ENCODE peak calls at places on chromosomes 6 and 20, in four cellular contexts. One of them, this sample, is unnamed.

GRCh38 chr20:38628580-38629470 is 27.2 kb downstream of the ARHGAP40 start:
- DNase-seq in GM12891: no peak
- DNase-seq in K562: no peak
- DNase-seq in HL-60: no peak
- DNase-seq in this sample: no peak

GRCh38 chr6:30544666-30545272 is 11.5 kb downstream of the GNL1 start:
- DNase-seq in GM12891: peak; percentile 32
- DNase-seq in K562: peak; percentile 63
- DNase-seq in HL-60: peak; percentile 33
- DNase-seq in this sample: no peak

GRCh38 chr6:127851197-127851596 is 49.7 kb downstream of the THEMIS start:
- DNase-seq in GM12891: no peak
- DNase-seq in K562: no peak
- DNase-seq in HL-60: no peak
- DNase-seq in this sample: no peak

GRCh38 chr20:18224968-18225568 is 63.3 kb upstream of the ZNF133 start:
- DNase-seq in GM12891: no peak
- DNase-seq in K562: no peak
- DNase-seq in HL-60: no peak
- DNase-seq in this sample: no peak

GRCh38 chr6:52020961-52021570 is 66.3 kb downstream of the PKHD1 start:
- DNase-seq in GM12891: no peak
- DNase-seq in K562: peak; percentile 12
- DNase-seq in HL-60: no peak
- DNase-seq in this sample: no peak

GRCh38 chr6:158666637-158667359 is 16.9 kb downstream of the SYTL3 start:
- DNase-seq in GM12891: no peak
- DNase-seq in K562: no peak
- DNase-seq in HL-60: peak; percentile 88
- DNase-seq in this sample: no peak

GRCh38 chr6:155274533-155274932 is 10.7 kb downstream of the CLDN20 start:
- DNase-seq in GM12891: no peak
- DNase-seq in K562: no peak
- DNase-seq in HL-60: no peak
- DNase-seq in this sample: no peak

GRCh38 chr6:134468633-134469032 is 150.7 kb upstream of the SGK1 start:
- DNase-seq in GM12891: no peak
- DNase-seq in K562: no peak
- DNase-seq in HL-60: no peak
- DNase-seq in this sample: no peak

GRCh38 chr6:37005061-37005810 is at the start of gene FGD2:
- DNase-seq in GM12891: peak; percentile 86
- DNase-seq in K562: peak; percentile 63
- DNase-seq in HL-60: peak; percentile 66
- DNase-seq in this sample: no peak

GRCh38 chr6:6328451-6328850 is 8.0 kb upstream of the F13A1 start:
- DNase-seq in GM12891: no peak
- DNase-seq in K562: no peak
- DNase-seq in HL-60: peak; percentile 39
- DNase-seq in this sample: no peak

GRCh38 chr20:52974155-52974554 is 2.0 kb downstream of the TSHZ2 start:
- DNase-seq in GM12891: no peak
- DNase-seq in K562: no peak
- DNase-seq in HL-60: no peak
- DNase-seq in this sample: peak; percentile 28

GRCh38 chr6:52330470-52330869 is 31.5 kb upstream of the PAQR8 start:
- DNase-seq in GM12891: no peak
- DNase-seq in K562: no peak
- DNase-seq in HL-60: peak; percentile 65
- DNase-seq in this sample: no peak

GRCh38 chr6:159097256-159097655 is 52.5 kb upstream of the TAGAP start:
- DNase-seq in GM12891: no peak
- DNase-seq in K562: no peak
- DNase-seq in HL-60: no peak
- DNase-seq in this sample: no peak

GRCh38 chr6:30196376-30196775 is 16.8 kb downstream of the TRIM26 start:
- DNase-seq in GM12891: no peak
- DNase-seq in K562: no peak
- DNase-seq in HL-60: no peak
- DNase-seq in this sample: no peak

GRCh38 chr6:121435444-121436069 is at the start of gene GJA1:
- DNase-seq in GM12891: no peak
- DNase-seq in K562: no peak
- DNase-seq in HL-60: no peak
- DNase-seq in this sample: no peak

GRCh38 chr6:344816-345340 is 46.7 kb upstream of the IRF4 start:
- DNase-seq in GM12891: no peak
- DNase-seq in K562: no peak
- DNase-seq in HL-60: no peak
- DNase-seq in this sample: no peak

GRCh38 chr20:14333734-14334133 is 3.7 kb downstream of the FLRT3 start:
- DNase-seq in GM12891: no peak
- DNase-seq in K562: no peak
- DNase-seq in HL-60: no peak
- DNase-seq in this sample: no peak

GRCh38 chr20:20752712-20753111 is 40.3 kb upstream of the RALGAPA2 start:
- DNase-seq in GM12891: no peak
- DNase-seq in K562: no peak
- DNase-seq in HL-60: peak; percentile 40
- DNase-seq in this sample: no peak

GRCh38 chr20:58603656-58604184 is 47.4 kb upstream of the STX16 start:
- DNase-seq in GM12891: no peak
- DNase-seq in K562: no peak
- DNase-seq in HL-60: no peak
- DNase-seq in this sample: no peak

GRCh38 chr6:76697585-76697984 is 625.1 kb upstream of the IMPG1 start:
- DNase-seq in GM12891: no peak
- DNase-seq in K562: no peak
- DNase-seq in HL-60: no peak
- DNase-seq in this sample: no peak
- TF ChIP-seq SPI1 in GM12891: no peak
- TF ChIP-seq SPI1 in K562: no peak
- TF ChIP-seq SPI1 in HL-60: no peak
- TF ChIP-seq SPI1 in this sample: no peak

GRCh38 chr20:45339084-45339483 is 9.1 kb downstream of the SDC4 start:
- DNase-seq in GM12891: no peak
- DNase-seq in K562: peak; percentile 51
- DNase-seq in HL-60: no peak
- DNase-seq in this sample: no peak

GRCh38 chr20:45336530-45337366 is 11.5 kb downstream of the SDC4 start:
- DNase-seq in GM12891: no peak
- DNase-seq in K562: no peak
- DNase-seq in HL-60: no peak
- DNase-seq in this sample: no peak

GRCh38 chr20:45339799-45340198 is 8.4 kb downstream of the SDC4 start:
- DNase-seq in GM12891: no peak
- DNase-seq in K562: no peak
- DNase-seq in HL-60: no peak
- DNase-seq in this sample: no peak

GRCh38 chr20:45337367-45338120 is 10.7 kb downstream of the SDC4 start:
- DNase-seq in GM12891: no peak
- DNase-seq in K562: peak; percentile 82
- DNase-seq in HL-60: no peak
- DNase-seq in this sample: no peak

DNA sequence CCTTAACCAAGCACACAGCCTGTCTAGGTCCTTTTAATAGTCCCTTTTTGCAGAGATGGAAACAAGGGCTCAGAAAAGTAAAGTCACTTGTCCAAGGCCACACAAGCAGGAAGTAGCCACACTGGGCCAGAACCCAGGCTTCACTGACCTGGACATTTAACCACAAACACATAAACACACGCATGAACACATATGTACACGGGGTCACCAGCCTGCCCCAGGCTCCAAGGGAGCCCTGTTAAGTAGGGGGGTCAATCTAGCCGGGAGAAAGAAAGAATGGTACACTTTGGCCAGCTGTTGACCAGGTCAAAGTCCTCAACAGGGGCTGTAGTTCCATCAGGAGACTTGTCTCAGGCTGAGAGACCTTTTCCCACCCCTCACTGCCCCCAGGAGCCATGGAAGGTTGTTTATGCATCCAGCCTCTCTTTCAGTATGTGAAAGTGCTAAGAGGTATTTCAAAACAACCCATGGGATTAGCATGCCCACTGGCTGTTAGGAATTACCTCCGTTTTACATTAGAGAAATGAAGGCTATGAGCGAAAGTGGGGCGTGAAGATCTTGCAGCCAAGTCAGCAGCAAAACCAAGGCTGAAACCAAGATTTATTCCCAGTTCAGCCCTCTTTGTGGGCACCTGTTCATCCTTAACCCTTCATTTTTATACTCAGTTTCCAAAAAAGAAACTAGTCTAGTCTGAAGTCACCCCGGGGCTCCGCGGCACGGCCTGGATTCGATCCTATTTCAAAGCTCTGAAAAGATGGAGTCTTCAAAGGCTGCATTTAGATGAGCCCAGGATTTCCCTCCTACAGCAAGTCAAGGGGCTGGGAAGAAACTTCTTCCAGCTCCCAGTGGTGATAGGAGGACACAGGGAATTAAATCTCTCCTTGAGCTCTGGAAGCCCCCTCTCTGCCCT is 9.8 kb downstream of the SDC4 start:
- DNase-seq in GM12891: no peak
- DNase-seq in K562: no peak
- DNase-seq in HL-60: no peak
- DNase-seq in this sample: no peak
- TF ChIP-seq SPI1 in GM12891: no peak
- TF ChIP-seq SPI1 in K562: no peak
- TF ChIP-seq SPI1 in HL-60: no peak
- TF ChIP-seq SPI1 in this sample: no peak

GRCh38 chr20:40521962-40522361 is 167.1 kb downstream of the MAFB start:
- DNase-seq in GM12891: no peak
- DNase-seq in K562: no peak
- DNase-seq in HL-60: no peak
- DNase-seq in this sample: no peak
- TF ChIP-seq SPI1 in GM12891: no peak
- TF ChIP-seq SPI1 in K562: no peak
- TF ChIP-seq SPI1 in HL-60: no peak
- TF ChIP-seq SPI1 in this sample: no peak

GRCh38 chr6:117555882-117556498 is 46.3 kb downstream of the GOPC start:
- DNase-seq in GM12891: no peak
- DNase-seq in K562: no peak
- DNase-seq in HL-60: peak; percentile 11
- DNase-seq in this sample: no peak

GRCh38 chr6:117558818-117559217 is 43.5 kb downstream of the GOPC start:
- DNase-seq in GM12891: no peak
- DNase-seq in K562: no peak
- DNase-seq in HL-60: no peak
- DNase-seq in this sample: no peak

GRCh38 chr6:117557951-117558350 is 44.4 kb downstream of the GOPC start:
- DNase-seq in GM12891: no peak
- DNase-seq in K562: no peak
- DNase-seq in HL-60: no peak
- DNase-seq in this sample: no peak

GRCh38 chr6:117561128-117561527 is 41.2 kb downstream of the GOPC start:
- DNase-seq in GM12891: no peak
- DNase-seq in K562: peak; percentile 35
- DNase-seq in HL-60: no peak
- DNase-seq in this sample: no peak

GRCh38 chr6:117559299-117559698 is 43.0 kb downstream of the GOPC start:
- DNase-seq in GM12891: no peak
- DNase-seq in K562: no peak
- DNase-seq in HL-60: no peak
- DNase-seq in this sample: no peak
- TF ChIP-seq SPI1 in GM12891: no peak
- TF ChIP-seq SPI1 in K562: no peak
- TF ChIP-seq SPI1 in HL-60: no peak
- TF ChIP-seq SPI1 in this sample: no peak

GRCh38 chr20:32452776-32453466 is 94.8 kb downstream of the ASXL1 start:
- DNase-seq in GM12891: no peak
- DNase-seq in K562: no peak
- DNase-seq in HL-60: no peak
- DNase-seq in this sample: no peak

GRCh38 chr20:32455171-32455900 is 97.2 kb downstream of the ASXL1 start:
- DNase-seq in GM12891: no peak
- DNase-seq in K562: no peak
- DNase-seq in HL-60: no peak
- DNase-seq in this sample: no peak

GRCh38 chr20:32453467-32454163 is 95.5 kb downstream of the ASXL1 start:
- DNase-seq in GM12891: no peak
- DNase-seq in K562: no peak
- DNase-seq in HL-60: no peak
- DNase-seq in this sample: no peak

GRCh38 chr20:32455901-32456701 is 98.0 kb downstream of the ASXL1 start:
- DNase-seq in GM12891: no peak
- DNase-seq in K562: no peak
- DNase-seq in HL-60: no peak
- DNase-seq in this sample: no peak

DNA sequence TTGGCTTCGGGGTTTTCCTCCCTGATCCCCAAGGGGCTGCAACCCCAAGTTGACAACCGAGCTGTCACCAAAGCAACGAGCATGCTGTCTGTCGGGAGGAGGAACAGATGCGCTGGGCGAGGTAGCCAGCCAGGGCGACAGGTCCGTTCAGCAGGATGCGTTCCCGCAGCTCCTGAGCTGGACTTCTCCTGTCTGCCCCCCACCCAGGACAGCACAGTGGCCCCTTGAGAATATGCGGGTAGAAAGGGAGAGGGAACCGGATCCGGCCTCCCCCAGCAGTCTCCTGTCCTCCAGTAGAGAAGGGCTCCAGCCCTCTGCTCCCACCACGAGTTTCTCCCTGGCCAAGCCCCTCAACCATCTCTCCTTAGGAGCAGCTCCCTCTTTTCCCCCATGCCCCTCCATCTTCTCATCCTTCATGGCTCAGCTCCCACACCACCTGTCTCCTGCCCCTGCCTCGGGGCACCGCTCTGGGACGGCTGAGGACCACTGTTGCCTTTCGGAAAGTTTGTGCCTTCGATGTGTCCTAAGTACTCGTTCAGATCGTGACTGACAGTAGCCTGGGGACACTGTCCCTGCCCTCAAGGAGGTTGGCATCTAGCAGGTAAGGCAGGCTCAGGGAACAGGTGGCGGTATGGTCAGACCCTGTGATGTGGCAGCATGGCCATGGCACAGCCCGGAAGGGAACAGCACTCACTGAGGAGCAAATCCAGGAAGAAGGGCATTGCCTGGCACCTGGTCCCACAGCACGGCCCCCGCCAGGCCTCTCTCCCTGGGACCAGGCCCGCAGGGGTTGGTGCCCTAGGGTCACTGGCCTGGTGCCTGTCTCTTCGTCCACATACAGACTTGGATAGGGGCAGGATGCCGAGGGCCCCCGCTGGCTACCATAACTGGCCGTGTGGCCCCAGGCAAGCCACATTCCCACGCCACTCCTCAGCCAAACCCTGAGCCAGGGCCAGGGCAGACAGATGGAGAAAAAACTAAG is 96.3 kb downstream of the ASXL1 start:
- DNase-seq in GM12891: no peak
- DNase-seq in K562: no peak
- DNase-seq in HL-60: no peak
- DNase-seq in this sample: no peak
- TF ChIP-seq SPI1 in GM12891: no peak
- TF ChIP-seq SPI1 in K562: no peak
- TF ChIP-seq SPI1 in HL-60: no peak
- TF ChIP-seq SPI1 in this sample: no peak